ENCODE peak calls at places on chromosomes 13 and 19, in seven cellular contexts. P, J, D, A, E, X and C are unnamed samples.
A peak's percentile ranks its signal among the peaks of the same experiment; 100 is the strongest.

GRCh38 chr19:33811246-33811645 is 14.6 kb downstream of the KCTD15 start:
- DNase-seq in P (no peak), J (no peak), D (no peak), A (no peak), E (no peak), X (no peak), C (no peak)

GRCh38 chr13:20691616-20692015 is 11.9 kb upstream of the IL17D start:
- DNase-seq in P (no peak), J (no peak), D (no peak), A (no peak), E (no peak), X (no peak), C (no peak)

GRCh38 chr13:73107970-73108369 is 49.2 kb downstream of the KLF5 start:
- DNase-seq in P (no peak), J (no peak), D (no peak), A (no peak), E (no peak), X (no peak), C (no peak)

GRCh38 chr13:47672982-47673670 is 327.9 kb downstream of the SUCLA2 start:
- DNase-seq in P (peak; percentile 93), J (no peak), D (no peak), A (peak; percentile 66), E (no peak), X (no peak), C (no peak)

GRCh38 chr13:32211788-32212187 is 103.4 kb downstream of the ZAR1L start:
- DNase-seq in P (peak; percentile 95), J (peak; percentile 12), D (no peak), A (peak; percentile 83), E (no peak), X (no peak), C (no peak)

GRCh38 chr13:29654807-29655547 is 59.5 kb upstream of the SLC7A1 start:
- DNase-seq in P (peak; percentile 86), J (no peak), D (no peak), A (peak; percentile 32), E (no peak), X (no peak), C (no peak)

GRCh38 chr19:5336195-5336965 is 4.2 kb downstream of the PTPRS start:
- DNase-seq in P (no peak), J (no peak), D (no peak), A (no peak), E (no peak), X (peak; percentile 29), C (no peak)

GRCh38 chr19:46919324-46919723 is 58.5 kb downstream of the ARHGAP35 start:
- DNase-seq in P (peak; percentile 75), J (no peak), D (no peak), A (no peak), E (no peak), X (no peak), C (no peak)

GRCh38 chr13:24196593-24197197 is 36.2 kb downstream of the SPATA13 start:
- DNase-seq in P (no peak), J (no peak), D (no peak), A (no peak), E (no peak), X (no peak), C (no peak)

GRCh38 chr13:25738797-25739196 is 313.0 kb downstream of the SHISA2 start:
- DNase-seq in P (no peak), J (no peak), D (no peak), A (no peak), E (no peak), X (no peak), C (no peak)

GRCh38 chr19:52297601-52298358 is 811 bp downstream of the ZNF480 start:
- DNase-seq in P (peak; percentile 11), J (no peak), D (peak; percentile 1), A (no peak), E (no peak), X (peak; percentile 5), C (no peak)

GRCh38 chr19:29881386-29881785 is 60.7 kb upstream of the URI1 start:
- DNase-seq in P (peak; percentile 18), J (no peak), D (no peak), A (peak; percentile 28), E (no peak), X (no peak), C (no peak)

GRCh38 chr13:32051156-32051555 is 19.6 kb downstream of the FRY start:
- DNase-seq in P (no peak), J (no peak), D (no peak), A (no peak), E (no peak), X (no peak), C (no peak)

GRCh38 chr13:72150502-72150901 is 283.5 kb upstream of the DACH1 start:
- DNase-seq in P (no peak), J (no peak), D (no peak), A (no peak), E (no peak), X (no peak), C (no peak)

GRCh38 chr19:54160182-54160811 is 776 bp upstream of the LENG1 start:
- DNase-seq in P (peak; percentile 57), J (peak; percentile 53), D (no peak), A (peak; percentile 61), E (no peak), X (peak; percentile 59), C (no peak)

GRCh38 chr13:94972262-94972661 is 259.9 kb upstream of the SOX21 start:
- DNase-seq in P (no peak), J (no peak), D (no peak), A (no peak), E (no peak), X (no peak), C (no peak)

GRCh38 chr13:62126400-62126799 is 710.8 kb upstream of the PCDH20 start:
- DNase-seq in P (no peak), J (no peak), D (no peak), A (no peak), E (no peak), X (no peak), C (no peak)

GRCh38 chr13:95452376-95452775 is 100.1 kb upstream of the CLDN10 start:
- DNase-seq in P (no peak), J (no peak), D (no peak), A (no peak), E (no peak), X (no peak), C (no peak)

GRCh38 chr13:76029088-76029487 is 393.0 kb downstream of the LMO7 start:
- DNase-seq in P (no peak), J (no peak), D (no peak), A (no peak), E (no peak), X (no peak), C (no peak)

DNA sequence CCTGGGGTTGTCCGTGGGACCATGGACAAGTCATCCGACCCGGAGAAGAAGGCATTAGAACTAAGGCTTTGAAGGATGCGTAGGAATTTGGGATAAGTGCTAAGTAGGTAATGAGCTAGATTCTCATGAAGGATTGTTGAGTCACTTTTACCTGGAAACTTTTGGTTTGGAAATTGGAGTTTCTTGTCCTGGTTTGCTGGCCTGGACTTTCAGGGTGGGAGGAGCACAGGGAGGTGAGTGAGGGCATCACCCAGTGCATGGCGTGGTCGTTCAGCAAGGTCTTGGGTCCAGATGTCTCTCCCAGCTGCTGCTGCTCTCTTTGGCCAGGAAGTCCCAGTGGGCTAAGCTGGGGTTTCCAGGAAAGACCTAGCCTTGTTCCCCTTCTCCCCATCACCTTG is 7.6 kb downstream of the NFIC start:
- DNase-seq in P (no peak), J (no peak), D (no peak), A (no peak), E (no peak), X (no peak), C (no peak)
- H3K9ac ChIP-seq in P (no peak overlapping the region), J (no peak overlapping the region), D (no peak overlapping the region), A (peak overlapping the region; percentile 33), E (no peak overlapping the region), X (no peak overlapping the region), C (no peak overlapping the region)

DNA sequence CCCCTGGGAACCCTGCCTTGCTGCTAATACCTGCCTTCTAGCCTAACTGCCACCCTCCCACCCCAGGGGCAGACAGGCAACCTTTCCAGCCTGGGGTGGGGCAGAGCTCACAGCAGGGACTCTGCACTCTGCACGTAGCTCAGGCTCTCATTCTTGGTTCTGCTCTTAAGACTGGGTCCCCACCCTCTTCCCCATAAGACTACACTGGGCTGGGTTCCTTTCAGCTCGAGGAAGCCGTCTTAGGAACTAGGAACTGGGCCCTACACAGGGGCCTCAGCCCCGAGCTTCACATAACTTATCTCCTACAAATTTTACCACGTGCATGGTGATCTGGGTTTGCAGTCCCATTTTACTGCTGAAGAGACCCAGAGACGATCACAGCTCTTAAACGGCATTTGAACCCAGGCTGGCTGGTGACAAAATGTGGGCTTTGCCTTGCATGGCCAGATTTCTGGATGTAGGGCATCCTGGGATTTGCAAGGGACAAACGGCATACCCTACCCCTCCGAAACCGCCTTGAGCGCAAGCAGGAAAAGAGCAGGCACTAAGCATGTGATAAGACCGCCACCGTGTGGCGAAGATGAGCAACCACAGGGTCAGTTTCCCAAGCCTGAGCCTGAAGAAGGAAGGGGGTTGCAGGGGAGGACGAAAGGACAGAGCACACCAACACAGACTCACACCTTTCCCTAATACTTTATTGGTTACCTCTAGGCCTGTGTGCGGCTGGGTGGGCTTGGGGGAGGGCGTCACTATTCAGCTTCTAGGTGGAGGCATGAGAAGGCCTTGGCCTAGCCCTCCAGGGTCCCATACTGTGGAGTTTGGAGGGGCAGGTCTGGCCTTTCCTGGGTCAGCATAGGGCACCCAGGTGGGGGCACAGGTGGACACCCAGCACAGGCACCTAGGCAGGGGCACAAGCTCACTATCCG is 5.1 kb downstream of the JUNB start:
- DNase-seq in P (peak; percentile 81), J (peak; percentile 94), D (peak; percentile 86), A (peak; percentile 92), E (no peak), X (peak; percentile 93), C (no peak)
- H3K9ac ChIP-seq in P (no peak overlapping the region), J (peak overlapping the region; percentile 35), D (no peak overlapping the region), A (peak overlapping the region; percentile 52), E (peak overlapping the region; percentile 58), X (no peak overlapping the region), C (peak overlapping the region; percentile 19)

GRCh38 chr13:98570929-98571372 is 6.0 kb downstream of the STK24 start:
- DNase-seq in P (no peak), J (no peak), D (no peak), A (no peak), E (peak; percentile 83), X (no peak), C (peak; percentile 92)
- H3K9ac ChIP-seq in P (no peak overlapping the region), J (no peak overlapping the region), D (no peak overlapping the region), A (no peak overlapping the region), E (peak overlapping the region; percentile 54), X (no peak overlapping the region), C (no peak overlapping the region)

GRCh38 chr13:110126391-110126961 is 180.5 kb downstream of the COL4A1 start:
- DNase-seq in P (peak; percentile 98), J (peak; percentile 85), D (peak; percentile 84), A (peak; percentile 90), E (no peak), X (peak; percentile 92), C (no peak)

GRCh38 chr13:110125157-110125556 is 181.8 kb downstream of the COL4A1 start:
- DNase-seq in P (no peak), J (no peak), D (no peak), A (no peak), E (no peak), X (no peak), C (no peak)

GRCh38 chr13:110127986-110128511 is 178.9 kb downstream of the COL4A1 start:
- DNase-seq in P (peak; percentile 49), J (no peak), D (no peak), A (peak; percentile 45), E (no peak), X (no peak), C (no peak)

GRCh38 chr13:110124201-110124600 is 182.8 kb downstream of the COL4A1 start:
- DNase-seq in P (no peak), J (no peak), D (no peak), A (no peak), E (no peak), X (no peak), C (no peak)

GRCh38 chr13:110125613-110126272 is 181.2 kb downstream of the COL4A1 start:
- DNase-seq in P (no peak), J (no peak), D (no peak), A (no peak), E (no peak), X (no peak), C (no peak)
- H3K9ac ChIP-seq in P (no peak overlapping the region), J (no peak overlapping the region), D (no peak overlapping the region), A (no peak overlapping the region), E (no peak overlapping the region), X (no peak overlapping the region), C (no peak overlapping the region)